ENCODE peak calls at places on chromosomes 2 and 18, in seven cellular contexts. X is nephron progenitor cell; F is fibroblast of the aortic adventitia; I is activated T-helper 1 cell treated with anti-CD3 and anti-CD28 coated beads, Interleukin-2, amount 50 U/mL, for 16 hours; E is naive B cell; Q is iPS DF 6.9; Y is activated CD4-positive, alpha-beta T cell treated with anti-CD3 and anti-CD28 coated beads, Interleukin-2, amount 50 U/mL, for 24 hours. H is an unnamed sample.

GRCh38 chr18:3453540-3454364 is 3.8 kb downstream of the TGIF1 start:
- DNase-seq in E (peak), Y (no peak), F (peak), X (peak), Q (no peak), I (no peak), H (peak)

GRCh38 chr2:112579280-112579679 is 5.1 kb upstream of the CHCHD5 start:
- DNase-seq in Q (no peak), I (no peak), X (no peak), Y (no peak), F (peak), E (no peak), H (no peak)

GRCh38 chr2:179049546-179050311 is at the start of gene CCDC141:
- DNase-seq in Q (no peak), X (no peak), F (peak), I (no peak), Y (no peak), E (peak), H (no peak)

GRCh38 chr2:86274918-86275275 is 62.5 kb downstream of the REEP1 start:
- DNase-seq in Y (no peak), I (no peak), Q (no peak), X (no peak), E (no peak), F (peak), H (no peak)

GRCh38 chr18:68918216-68918615 is 120.3 kb downstream of the CCDC102B start:
- DNase-seq in F (no peak), Y (no peak), I (no peak), E (no peak), X (no peak), Q (no peak), H (no peak)

GRCh38 chr2:205280630-205281225 is 401.6 kb upstream of the NRP2 start:
- DNase-seq in X (peak), Q (no peak), E (no peak), Y (no peak), I (no peak), F (no peak), H (no peak)

GRCh38 chr18:8654482-8655451 is 45.5 kb downstream of the RAB12 start:
- DNase-seq in F (peak), Q (no peak), X (no peak), I (no peak), E (peak), Y (no peak), H (peak)

GRCh38 chr18:79614211-79615028 is 65.2 kb upstream of the CTDP1 start:
- DNase-seq in X (no peak), E (no peak), I (no peak), Q (no peak), F (no peak), Y (no peak), H (no peak)

GRCh38 chr2:34161546-34161945 is 562.4 kb upstream of the FAM98A start:
- DNase-seq in F (no peak), X (no peak), Q (no peak), Y (no peak), I (no peak), E (no peak), H (no peak)

GRCh38 chr2:232385660-232386489 is 7.3 kb downstream of the ALPP start:
- DNase-seq in I (no peak), X (no peak), F (peak), Q (no peak), E (no peak), Y (no peak), H (no peak)

GRCh38 chr18:9762561-9762960 is 54.5 kb downstream of the RAB31 start:
- DNase-seq in I (no peak), Y (no peak), X (no peak), F (no peak), Q (no peak), E (no peak), H (no peak)

GRCh38 chr2:171479154-171479814 is 43.0 kb upstream of the CYBRD1 start:
- DNase-seq in I (no peak), Y (no peak), F (no peak), X (no peak), E (no peak), Q (no peak), H (no peak)

GRCh38 chr2:195898505-195898904 is 170.1 kb downstream of the DNAH7 start:
- DNase-seq in X (no peak), Q (no peak), F (peak), E (no peak), I (no peak), Y (no peak), H (no peak)

GRCh38 chr2:99481941-99482340 is 7.9 kb downstream of the REV1 start:
- DNase-seq in E (no peak), Q (no peak), I (no peak), F (no peak), X (peak), Y (no peak), H (no peak)

GRCh38 chr2:121456325-121456724 is 74.4 kb upstream of the RNU4ATAC start:
- DNase-seq in Q (no peak), Y (no peak), F (no peak), I (no peak), X (no peak), E (no peak), H (no peak)

GRCh38 chr18:5064846-5065245 is 132.2 kb downstream of the AKAIN1 start:
- DNase-seq in Q (no peak), I (no peak), E (no peak), F (no peak), Y (no peak), X (no peak), H (no peak)

GRCh38 chr2:47402555-47402804 is 476 bp upstream of the MSH2 start:
- DNase-seq in Y (no peak), X (no peak), I (no peak), F (no peak), Q (no peak), E (no peak), H (no peak)

GRCh38 chr2:238102865-238103264 is 2.7 kb downstream of the ESPNL start:
- DNase-seq in I (no peak), F (no peak), E (no peak), Q (no peak), Y (no peak), X (no peak), H (no peak)

GRCh38 chr18:8084160-8084559 is 517.0 kb downstream of the PTPRM start:
- DNase-seq in F (peak), Q (peak), E (no peak), Y (no peak), I (no peak), X (peak), H (peak)

GRCh38 chr2:126638781-126639180 is 17.2 kb upstream of the GYPC start:
- DNase-seq in E (no peak), F (no peak), I (no peak), Q (no peak), Y (no peak), X (no peak), H (no peak)

GRCh38 chr2:227411320-227411989 is 23.7 kb upstream of the SCYGR1 start:
- DNase-seq in F (no peak), E (peak), X (no peak), Q (no peak), I (peak), Y (peak), H (no peak)

GRCh38 chr2:108417254-108417653 is 31.8 kb upstream of the GCC2 start:
- DNase-seq in Q (no peak), F (no peak), I (no peak), E (no peak), X (no peak), Y (no peak), H (peak)

GRCh38 chr18:3624818-3625716 is 175.1 kb downstream of the TGIF1 start:
- DNase-seq in I (peak), X (no peak), F (peak), E (no peak), Y (no peak), Q (no peak), H (no peak)

GRCh38 chr2:209772316-209772715 is 684 bp downstream of the UNC80 start:
- DNase-seq in X (no peak), E (no peak), F (no peak), Q (no peak), I (no peak), Y (no peak), H (no peak)

H was measured in Jurkat, Clone E6-1.